ENCODE peak calls at places on chromosomes 3 and 15, in nine cellular contexts. B is CD8-positive, alpha-beta memory T cell; P is hepatocyte; T is vagina; L is fibroblast of lung; Q is DND-41; N is Peyer's patch; K is cardiac muscle cell; W is neuronal stem cell. D is an unnamed sample.

GRCh38 chr15:50431204-50431603 is 7.0 kb downstream of the USP8 start:
- DNase-seq in B (no peak), P (no peak), T (no peak), L (no peak), Q (no peak), N (no peak), K (no peak), W (no peak), D (no peak)

GRCh38 chr15:41917767-41918430 is 24.0 kb upstream of the SPTBN5 start:
- DNase-seq in B (no peak), P (peak; percentile 77), T (no peak), L (peak; percentile 87), Q (no peak), N (peak; percentile 67), K (no peak), W (no peak), D (no peak)

GRCh38 chr3:126119008-126119675 is 35.2 kb upstream of the SLC41A3 start:
- DNase-seq in B (no peak), P (no peak), T (no peak), L (no peak), Q (no peak), N (no peak), K (no peak), W (no peak), D (no peak)

GRCh38 chr3:140499114-140499757 is 178.6 kb upstream of the TRIM42 start:
- DNase-seq in B (no peak), P (peak; percentile 45), T (no peak), L (peak; percentile 23), Q (no peak), N (no peak), K (peak; percentile 49), W (no peak), D (peak; percentile 62)

GRCh38 chr3:101829066-101829830 is 20.1 kb upstream of the NFKBIZ start:
- DNase-seq in B (peak; percentile 32), P (peak; percentile 27), T (no peak), L (peak; percentile 68), Q (no peak), N (no peak), K (no peak), W (no peak), D (no peak)

GRCh38 chr3:194472290-194472920 is 14.4 kb downstream of the ATP13A3 start:
- DNase-seq in B (peak; percentile 42), P (peak; percentile 73), T (no peak), L (peak; percentile 71), Q (peak; percentile 45), N (no peak), K (peak; percentile 69), W (peak; percentile 39), D (peak; percentile 87)

GRCh38 chr3:134644731-134645514 is 5.9 kb downstream of the KY start:
- DNase-seq in B (no peak), P (no peak), T (peak; percentile 74), L (peak; percentile 21), Q (no peak), N (no peak), K (peak; percentile 68), W (no peak), D (peak; percentile 40)

GRCh38 chr3:176953106-176954080 is 243.9 kb downstream of the TBL1XR1 start:
- DNase-seq in B (no peak), P (peak; percentile 21), T (no peak), L (peak; percentile 63), Q (no peak), N (no peak), K (no peak), W (no peak), D (no peak)

GRCh38 chr15:39583586-39584265 is 2.8 kb downstream of the THBS1 start:
- DNase-seq in B (no peak), P (peak; percentile 48), T (no peak), L (peak; percentile 43), Q (peak; percentile 6), N (peak; percentile 58), K (peak; percentile 38), W (no peak), D (peak; percentile 68)

GRCh38 chr3:141255137-141255536 is 23.5 kb downstream of the PXYLP1 start:
- DNase-seq in B (no peak), P (no peak), T (no peak), L (no peak), Q (no peak), N (no peak), K (no peak), W (no peak), D (no peak)

DNA sequence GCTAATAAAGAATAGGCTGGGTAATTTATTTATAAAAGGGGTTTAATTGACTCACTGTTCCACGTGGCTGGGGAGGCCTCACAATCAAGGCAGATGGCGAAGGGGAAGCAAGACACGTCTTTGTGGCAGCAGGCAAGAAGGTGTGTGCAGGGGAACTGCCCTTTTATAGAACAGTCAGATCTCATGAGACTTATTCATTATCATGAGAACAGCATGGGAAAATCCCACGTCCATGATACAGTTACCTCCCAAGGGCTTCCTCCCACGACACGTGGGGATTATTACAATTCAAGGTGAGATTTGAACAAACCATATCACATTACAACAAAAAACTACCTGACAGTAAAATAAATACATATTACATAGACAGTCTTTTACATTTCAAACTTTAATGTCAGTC is 414.9 kb downstream of the NAALADL2 start:
- DNase-seq in B (no peak), P (no peak), T (no peak), L (no peak), Q (no peak), N (no peak), K (no peak), W (no peak), D (no peak)
- H3K27ac ChIP-seq in B (no peak overlapping the region), P (no peak overlapping the region), T (no peak overlapping the region), L (no peak overlapping the region), Q (no peak overlapping the region), N (no peak overlapping the region), K (no peak overlapping the region), W (no peak overlapping the region), D (no peak overlapping the region)

GRCh38 chr3:15778332-15778858 is 19.4 kb downstream of the ANKRD28 start:
- DNase-seq in B (no peak), P (no peak), T (no peak), L (no peak), Q (no peak), N (no peak), K (no peak), W (no peak), D (no peak)
- H3K27ac ChIP-seq in B (no peak overlapping the region), P (no peak overlapping the region), T (peak overlapping the region; percentile 22), L (no peak overlapping the region), Q (no peak overlapping the region), N (no peak overlapping the region), K (no peak overlapping the region), W (no peak overlapping the region), D (no peak overlapping the region)

GRCh38 chr3:73550011-73550410 is 74.7 kb downstream of the PDZRN3 start:
- DNase-seq in B (no peak), P (no peak), T (no peak), L (peak; percentile 51), Q (no peak), N (no peak), K (no peak), W (no peak), D (no peak)
- H3K27ac ChIP-seq in B (no peak overlapping the region), P (no peak overlapping the region), T (no peak overlapping the region), L (no peak overlapping the region), Q (no peak overlapping the region), N (no peak overlapping the region), K (no peak overlapping the region), W (no peak overlapping the region), D (no peak overlapping the region)

DNA sequence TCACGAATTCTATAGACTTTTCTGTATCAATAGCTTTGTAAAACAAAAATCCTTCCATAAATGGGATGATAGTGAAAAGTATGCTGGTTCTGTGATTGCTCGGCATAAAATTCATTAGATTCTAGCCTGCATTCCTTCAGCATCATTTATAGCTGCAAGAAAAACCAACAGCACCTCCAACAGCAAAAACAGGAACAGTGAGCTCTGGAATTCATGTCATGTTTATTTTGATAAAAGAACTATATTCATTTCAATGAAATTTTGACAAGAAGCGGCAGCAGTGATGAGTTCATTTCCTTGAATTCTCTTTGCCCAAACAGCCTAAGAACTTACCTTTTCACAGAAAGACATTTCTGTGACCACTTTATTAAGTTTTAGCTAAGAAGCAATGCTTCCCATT is 515.2 kb upstream of the CCDC54 start:
- DNase-seq in B (no peak), P (no peak), T (no peak), L (peak; percentile 76), Q (no peak), N (no peak), K (no peak), W (no peak), D (no peak)
- H3K27ac ChIP-seq in B (no peak overlapping the region), P (no peak overlapping the region), T (no peak overlapping the region), L (no peak overlapping the region), Q (no peak overlapping the region), N (no peak overlapping the region), K (no peak overlapping the region), W (no peak overlapping the region), D (peak overlapping the region; percentile 33)

GRCh38 chr3:43215684-43216336 is 70.5 kb upstream of the SNRK start:
- DNase-seq in B (no peak), P (no peak), T (no peak), L (no peak), Q (no peak), N (no peak), K (no peak), W (no peak), D (no peak)

GRCh38 chr3:43217633-43218032 is 68.7 kb upstream of the SNRK start:
- DNase-seq in B (no peak), P (no peak), T (no peak), L (no peak), Q (no peak), N (no peak), K (no peak), W (no peak), D (no peak)

GRCh38 chr3:43218156-43218555 is 68.2 kb upstream of the SNRK start:
- DNase-seq in B (no peak), P (no peak), T (no peak), L (no peak), Q (no peak), N (no peak), K (no peak), W (no peak), D (no peak)

GRCh38 chr3:43218921-43219320 is 67.4 kb upstream of the SNRK start:
- DNase-seq in B (no peak), P (no peak), T (no peak), L (no peak), Q (no peak), N (no peak), K (no peak), W (no peak), D (no peak)

GRCh38 chr3:43217206-43217605 is 69.1 kb upstream of the SNRK start:
- DNase-seq in B (no peak), P (no peak), T (no peak), L (no peak), Q (no peak), N (no peak), K (no peak), W (no peak), D (no peak)
- H3K27ac ChIP-seq in B (no peak overlapping the region), P (no peak overlapping the region), T (no peak overlapping the region), L (no peak overlapping the region), Q (no peak overlapping the region), N (no peak overlapping the region), K (no peak overlapping the region), W (no peak overlapping the region), D (no peak overlapping the region)